ENCODE peak calls at places on chromosomes 13 and 19, in nine cellular contexts. One of them, this sample, is unnamed.

GRCh38 chr13:64293923-64294322 is 2878.3 kb upstream of the PCDH20 start:
- DNase-seq in activated CD4-positive, CD25-positive, alpha-beta regulatory T cell: no peak
- DNase-seq in stimulated activated naive CD4-positive, alpha-beta T cell: no peak
- DNase-seq in GM10248: no peak
- DNase-seq in memory B cell: no peak
- DNase-seq in choroid plexus epithelial cell: peak; percentile 47
- DNase-seq in germinal center: no peak
- DNase-seq in stimulated activated CD8-positive, alpha-beta memory T cell treated with anti-CD3 and anti-CD28 coated beads, Interleukin-15, amount 100 ng/mL, for 4 hours: no peak
- DNase-seq in ELF-1: no peak
- DNase-seq in this sample: no peak

GRCh38 chr19:34732548-34733255 is 1.3 kb upstream of the ZNF181 start:
- DNase-seq in memory B cell: no peak
- DNase-seq in ELF-1: peak; percentile 22
- DNase-seq in activated CD4-positive, CD25-positive, alpha-beta regulatory T cell: no peak
- DNase-seq in GM10248: peak; percentile 35
- DNase-seq in stimulated activated naive CD4-positive, alpha-beta T cell: no peak
- DNase-seq in germinal center: no peak
- DNase-seq in choroid plexus epithelial cell: no peak
- DNase-seq in stimulated activated CD8-positive, alpha-beta memory T cell treated with anti-CD3 and anti-CD28 coated beads, Interleukin-15, amount 100 ng/mL, for 4 hours: no peak
- DNase-seq in this sample: peak; percentile 23

GRCh38 chr19:53813996-53814395 is 10.1 kb downstream of the NLRP12 start:
- DNase-seq in memory B cell: no peak
- DNase-seq in choroid plexus epithelial cell: no peak
- DNase-seq in stimulated activated CD8-positive, alpha-beta memory T cell treated with anti-CD3 and anti-CD28 coated beads, Interleukin-15, amount 100 ng/mL, for 4 hours: no peak
- DNase-seq in germinal center: no peak
- DNase-seq in stimulated activated naive CD4-positive, alpha-beta T cell: no peak
- DNase-seq in ELF-1: no peak
- DNase-seq in GM10248: no peak
- DNase-seq in activated CD4-positive, CD25-positive, alpha-beta regulatory T cell: no peak
- DNase-seq in this sample: no peak

GRCh38 chr13:81929988-81930387 is 1589.1 kb upstream of the SPRY2 start:
- DNase-seq in stimulated activated naive CD4-positive, alpha-beta T cell: no peak
- DNase-seq in ELF-1: peak; percentile 20
- DNase-seq in memory B cell: no peak
- DNase-seq in GM10248: no peak
- DNase-seq in germinal center: no peak
- DNase-seq in choroid plexus epithelial cell: peak; percentile 71
- DNase-seq in stimulated activated CD8-positive, alpha-beta memory T cell treated with anti-CD3 and anti-CD28 coated beads, Interleukin-15, amount 100 ng/mL, for 4 hours: no peak
- DNase-seq in activated CD4-positive, CD25-positive, alpha-beta regulatory T cell: no peak
- DNase-seq in this sample: no peak

GRCh38 chr19:7917292-7918061 is 2.7 kb upstream of the SNAPC2 start:
- DNase-seq in choroid plexus epithelial cell: peak; percentile 62
- DNase-seq in activated CD4-positive, CD25-positive, alpha-beta regulatory T cell: peak; percentile 36
- DNase-seq in memory B cell: peak; percentile 69
- DNase-seq in GM10248: peak; percentile 58
- DNase-seq in ELF-1: peak; percentile 66
- DNase-seq in stimulated activated naive CD4-positive, alpha-beta T cell: peak; percentile 42
- DNase-seq in stimulated activated CD8-positive, alpha-beta memory T cell treated with anti-CD3 and anti-CD28 coated beads, Interleukin-15, amount 100 ng/mL, for 4 hours: no peak
- DNase-seq in germinal center: peak; percentile 55
- DNase-seq in this sample: no peak

GRCh38 chr13:21747456-21747855 is 76.6 kb downstream of the FGF9 start:
- DNase-seq in memory B cell: no peak
- DNase-seq in GM10248: no peak
- DNase-seq in ELF-1: peak; percentile 8
- DNase-seq in germinal center: no peak
- DNase-seq in stimulated activated naive CD4-positive, alpha-beta T cell: no peak
- DNase-seq in activated CD4-positive, CD25-positive, alpha-beta regulatory T cell: no peak
- DNase-seq in choroid plexus epithelial cell: no peak
- DNase-seq in stimulated activated CD8-positive, alpha-beta memory T cell treated with anti-CD3 and anti-CD28 coated beads, Interleukin-15, amount 100 ng/mL, for 4 hours: no peak
- DNase-seq in this sample: no peak

GRCh38 chr19:35860818-35861639 is 4.3 kb downstream of the KIRREL2 start:
- DNase-seq in memory B cell: no peak
- DNase-seq in GM10248: no peak
- DNase-seq in choroid plexus epithelial cell: no peak
- DNase-seq in activated CD4-positive, CD25-positive, alpha-beta regulatory T cell: no peak
- DNase-seq in stimulated activated naive CD4-positive, alpha-beta T cell: no peak
- DNase-seq in germinal center: no peak
- DNase-seq in stimulated activated CD8-positive, alpha-beta memory T cell treated with anti-CD3 and anti-CD28 coated beads, Interleukin-15, amount 100 ng/mL, for 4 hours: no peak
- DNase-seq in ELF-1: peak; percentile 96
- DNase-seq in this sample: no peak

GRCh38 chr19:5805465-5806132 is 732 bp downstream of the NRTN start:
- DNase-seq in choroid plexus epithelial cell: peak; percentile 55
- DNase-seq in GM10248: peak; percentile 74
- DNase-seq in ELF-1: peak; percentile 89
- DNase-seq in stimulated activated CD8-positive, alpha-beta memory T cell treated with anti-CD3 and anti-CD28 coated beads, Interleukin-15, amount 100 ng/mL, for 4 hours: no peak
- DNase-seq in germinal center: peak; percentile 75
- DNase-seq in activated CD4-positive, CD25-positive, alpha-beta regulatory T cell: peak; percentile 39
- DNase-seq in stimulated activated naive CD4-positive, alpha-beta T cell: peak; percentile 45
- DNase-seq in memory B cell: peak; percentile 58
- DNase-seq in this sample: peak; percentile 77

GRCh38 chr13:99434258-99434788 is 66.9 kb upstream of the TM9SF2 start:
- DNase-seq in memory B cell: peak; percentile 43
- DNase-seq in germinal center: no peak
- DNase-seq in stimulated activated naive CD4-positive, alpha-beta T cell: peak; percentile 77
- DNase-seq in stimulated activated CD8-positive, alpha-beta memory T cell treated with anti-CD3 and anti-CD28 coated beads, Interleukin-15, amount 100 ng/mL, for 4 hours: peak; percentile 60
- DNase-seq in GM10248: no peak
- DNase-seq in choroid plexus epithelial cell: no peak
- DNase-seq in ELF-1: peak; percentile 53
- DNase-seq in activated CD4-positive, CD25-positive, alpha-beta regulatory T cell: peak; percentile 75
- DNase-seq in this sample: no peak

GRCh38 chr19:1266818-1267440 is 2.2 kb upstream of the CIRBP start:
- DNase-seq in GM10248: no peak
- DNase-seq in stimulated activated CD8-positive, alpha-beta memory T cell treated with anti-CD3 and anti-CD28 coated beads, Interleukin-15, amount 100 ng/mL, for 4 hours: no peak
- DNase-seq in germinal center: no peak
- DNase-seq in ELF-1: peak; percentile 83
- DNase-seq in memory B cell: peak; percentile 96
- DNase-seq in stimulated activated naive CD4-positive, alpha-beta T cell: peak; percentile 64
- DNase-seq in activated CD4-positive, CD25-positive, alpha-beta regulatory T cell: peak; percentile 54
- DNase-seq in choroid plexus epithelial cell: peak; percentile 54
- DNase-seq in this sample: peak; percentile 77

GRCh38 chr19:40006273-40006691 is 9.4 kb downstream of the ZNF546 start:
- DNase-seq in GM10248: no peak
- DNase-seq in choroid plexus epithelial cell: peak; percentile 88
- DNase-seq in stimulated activated CD8-positive, alpha-beta memory T cell treated with anti-CD3 and anti-CD28 coated beads, Interleukin-15, amount 100 ng/mL, for 4 hours: no peak
- DNase-seq in germinal center: no peak
- DNase-seq in stimulated activated naive CD4-positive, alpha-beta T cell: no peak
- DNase-seq in activated CD4-positive, CD25-positive, alpha-beta regulatory T cell: no peak
- DNase-seq in ELF-1: no peak
- DNase-seq in memory B cell: no peak
- DNase-seq in this sample: no peak

GRCh38 chr13:87810391-87810801 is 139.2 kb downstream of the SLITRK5 start:
- DNase-seq in memory B cell: no peak
- DNase-seq in activated CD4-positive, CD25-positive, alpha-beta regulatory T cell: no peak
- DNase-seq in choroid plexus epithelial cell: no peak
- DNase-seq in GM10248: no peak
- DNase-seq in germinal center: no peak
- DNase-seq in stimulated activated CD8-positive, alpha-beta memory T cell treated with anti-CD3 and anti-CD28 coated beads, Interleukin-15, amount 100 ng/mL, for 4 hours: no peak
- DNase-seq in stimulated activated naive CD4-positive, alpha-beta T cell: no peak
- DNase-seq in ELF-1: peak; percentile 56
- DNase-seq in this sample: no peak

GRCh38 chr13:113106053-113106452 is 462 bp downstream of the F7 start:
- DNase-seq in ELF-1: no peak
- DNase-seq in stimulated activated CD8-positive, alpha-beta memory T cell treated with anti-CD3 and anti-CD28 coated beads, Interleukin-15, amount 100 ng/mL, for 4 hours: no peak
- DNase-seq in GM10248: no peak
- DNase-seq in activated CD4-positive, CD25-positive, alpha-beta regulatory T cell: no peak
- DNase-seq in germinal center: no peak
- DNase-seq in stimulated activated naive CD4-positive, alpha-beta T cell: no peak
- DNase-seq in memory B cell: no peak
- DNase-seq in choroid plexus epithelial cell: no peak
- DNase-seq in this sample: no peak

GRCh38 chr19:46515879-46516350 is 20.2 kb upstream of the PNMA8B start:
- DNase-seq in stimulated activated naive CD4-positive, alpha-beta T cell: no peak
- DNase-seq in memory B cell: no peak
- DNase-seq in germinal center: peak; percentile 62
- DNase-seq in activated CD4-positive, CD25-positive, alpha-beta regulatory T cell: peak; percentile 17
- DNase-seq in ELF-1: no peak
- DNase-seq in stimulated activated CD8-positive, alpha-beta memory T cell treated with anti-CD3 and anti-CD28 coated beads, Interleukin-15, amount 100 ng/mL, for 4 hours: no peak
- DNase-seq in choroid plexus epithelial cell: peak; percentile 67
- DNase-seq in GM10248: peak; percentile 61
- DNase-seq in this sample: no peak

GRCh38 chr13:108313382-108313781 is 43.9 kb downstream of the TNFSF13B start:
- DNase-seq in ELF-1: no peak
- DNase-seq in memory B cell: no peak
- DNase-seq in choroid plexus epithelial cell: no peak
- DNase-seq in activated CD4-positive, CD25-positive, alpha-beta regulatory T cell: no peak
- DNase-seq in stimulated activated naive CD4-positive, alpha-beta T cell: no peak
- DNase-seq in germinal center: no peak
- DNase-seq in GM10248: no peak
- DNase-seq in stimulated activated CD8-positive, alpha-beta memory T cell treated with anti-CD3 and anti-CD28 coated beads, Interleukin-15, amount 100 ng/mL, for 4 hours: no peak
- DNase-seq in this sample: no peak

GRCh38 chr19:17466487-17466850 is 3.9 kb upstream of the SLC27A1 start:
- DNase-seq in choroid plexus epithelial cell: no peak
- DNase-seq in stimulated activated CD8-positive, alpha-beta memory T cell treated with anti-CD3 and anti-CD28 coated beads, Interleukin-15, amount 100 ng/mL, for 4 hours: no peak
- DNase-seq in ELF-1: no peak
- DNase-seq in activated CD4-positive, CD25-positive, alpha-beta regulatory T cell: no peak
- DNase-seq in memory B cell: no peak
- DNase-seq in GM10248: no peak
- DNase-seq in stimulated activated naive CD4-positive, alpha-beta T cell: no peak
- DNase-seq in germinal center: no peak
- DNase-seq in this sample: no peak

GRCh38 chr13:102877285-102877684 is 31.5 kb downstream of the ERCC5 start:
- DNase-seq in activated CD4-positive, CD25-positive, alpha-beta regulatory T cell: no peak
- DNase-seq in choroid plexus epithelial cell: peak; percentile 88
- DNase-seq in memory B cell: no peak
- DNase-seq in GM10248: no peak
- DNase-seq in stimulated activated naive CD4-positive, alpha-beta T cell: no peak
- DNase-seq in ELF-1: no peak
- DNase-seq in stimulated activated CD8-positive, alpha-beta memory T cell treated with anti-CD3 and anti-CD28 coated beads, Interleukin-15, amount 100 ng/mL, for 4 hours: no peak
- DNase-seq in germinal center: no peak
- DNase-seq in this sample: no peak

GRCh38 chr19:39797083-39797482 is 18.4 kb downstream of the LEUTX start:
- DNase-seq in memory B cell: no peak
- DNase-seq in activated CD4-positive, CD25-positive, alpha-beta regulatory T cell: no peak
- DNase-seq in stimulated activated naive CD4-positive, alpha-beta T cell: no peak
- DNase-seq in ELF-1: no peak
- DNase-seq in GM10248: no peak
- DNase-seq in stimulated activated CD8-positive, alpha-beta memory T cell treated with anti-CD3 and anti-CD28 coated beads, Interleukin-15, amount 100 ng/mL, for 4 hours: no peak
- DNase-seq in choroid plexus epithelial cell: no peak
- DNase-seq in germinal center: no peak
- DNase-seq in this sample: no peak

GRCh38 chr19:49862411-49863253 is 4.7 kb downstream of the PNKP start:
- DNase-seq in GM10248: no peak
- DNase-seq in stimulated activated naive CD4-positive, alpha-beta T cell: no peak
- DNase-seq in stimulated activated CD8-positive, alpha-beta memory T cell treated with anti-CD3 and anti-CD28 coated beads, Interleukin-15, amount 100 ng/mL, for 4 hours: no peak
- DNase-seq in germinal center: no peak
- DNase-seq in memory B cell: no peak
- DNase-seq in ELF-1: peak; percentile 64
- DNase-seq in choroid plexus epithelial cell: no peak
- DNase-seq in activated CD4-positive, CD25-positive, alpha-beta regulatory T cell: no peak
- DNase-seq in this sample: peak; percentile 33

GRCh38 chr13:78562237-78562889 is 41.0 kb downstream of the POU4F1 start:
- DNase-seq in stimulated activated CD8-positive, alpha-beta memory T cell treated with anti-CD3 and anti-CD28 coated beads, Interleukin-15, amount 100 ng/mL, for 4 hours: no peak
- DNase-seq in stimulated activated naive CD4-positive, alpha-beta T cell: no peak
- DNase-seq in GM10248: no peak
- DNase-seq in ELF-1: no peak
- DNase-seq in choroid plexus epithelial cell: no peak
- DNase-seq in germinal center: peak; percentile 31
- DNase-seq in memory B cell: no peak
- DNase-seq in activated CD4-positive, CD25-positive, alpha-beta regulatory T cell: no peak
- DNase-seq in this sample: no peak

GRCh38 chr19:4807188-4807587 is 15.7 kb downstream of the FEM1A start:
- DNase-seq in ELF-1: no peak
- DNase-seq in germinal center: peak; percentile 28
- DNase-seq in stimulated activated naive CD4-positive, alpha-beta T cell: no peak
- DNase-seq in memory B cell: no peak
- DNase-seq in activated CD4-positive, CD25-positive, alpha-beta regulatory T cell: no peak
- DNase-seq in stimulated activated CD8-positive, alpha-beta memory T cell treated with anti-CD3 and anti-CD28 coated beads, Interleukin-15, amount 100 ng/mL, for 4 hours: no peak
- DNase-seq in GM10248: no peak
- DNase-seq in choroid plexus epithelial cell: no peak
- DNase-seq in this sample: peak; percentile 48

GRCh38 chr19:7904074-7905020 is 670 bp downstream of the MAP2K7 start:
- DNase-seq in stimulated activated naive CD4-positive, alpha-beta T cell: no peak
- DNase-seq in stimulated activated CD8-positive, alpha-beta memory T cell treated with anti-CD3 and anti-CD28 coated beads, Interleukin-15, amount 100 ng/mL, for 4 hours: no peak
- DNase-seq in GM10248: peak; percentile 81
- DNase-seq in ELF-1: peak; percentile 44
- DNase-seq in germinal center: peak; percentile 76
- DNase-seq in activated CD4-positive, CD25-positive, alpha-beta regulatory T cell: peak; percentile 76
- DNase-seq in choroid plexus epithelial cell: no peak
- DNase-seq in memory B cell: peak; percentile 82
- DNase-seq in this sample: peak; percentile 64

GRCh38 chr13:113187263-113187669 is 21.2 kb downstream of the PCID2 start:
- DNase-seq in choroid plexus epithelial cell: peak; percentile 99
- DNase-seq in stimulated activated naive CD4-positive, alpha-beta T cell: no peak
- DNase-seq in germinal center: no peak
- DNase-seq in memory B cell: no peak
- DNase-seq in ELF-1: peak; percentile 63
- DNase-seq in stimulated activated CD8-positive, alpha-beta memory T cell treated with anti-CD3 and anti-CD28 coated beads, Interleukin-15, amount 100 ng/mL, for 4 hours: no peak
- DNase-seq in GM10248: no peak
- DNase-seq in activated CD4-positive, CD25-positive, alpha-beta regulatory T cell: no peak
- DNase-seq in this sample: peak; percentile 93

GRCh38 chr13:33937373-33938087 is 119.6 kb downstream of the RFC3 start:
- DNase-seq in ELF-1: peak; percentile 45
- DNase-seq in stimulated activated CD8-positive, alpha-beta memory T cell treated with anti-CD3 and anti-CD28 coated beads, Interleukin-15, amount 100 ng/mL, for 4 hours: no peak
- DNase-seq in memory B cell: no peak
- DNase-seq in activated CD4-positive, CD25-positive, alpha-beta regulatory T cell: no peak
- DNase-seq in germinal center: no peak
- DNase-seq in GM10248: no peak
- DNase-seq in choroid plexus epithelial cell: no peak
- DNase-seq in stimulated activated naive CD4-positive, alpha-beta T cell: no peak
- DNase-seq in this sample: no peak

GRCh38 chr19:48624791-48625723 is 5.8 kb downstream of the SPHK2 start:
- DNase-seq in GM10248: no peak
- DNase-seq in stimulated activated naive CD4-positive, alpha-beta T cell: no peak
- DNase-seq in germinal center: no peak
- DNase-seq in choroid plexus epithelial cell: no peak
- DNase-seq in ELF-1: no peak
- DNase-seq in stimulated activated CD8-positive, alpha-beta memory T cell treated with anti-CD3 and anti-CD28 coated beads, Interleukin-15, amount 100 ng/mL, for 4 hours: no peak
- DNase-seq in activated CD4-positive, CD25-positive, alpha-beta regulatory T cell: no peak
- DNase-seq in memory B cell: peak; percentile 20
- DNase-seq in this sample: no peak

GRCh38 chr19:12064266-12065099 is at the start of gene ZNF844:
- DNase-seq in ELF-1: peak; percentile 86
- DNase-seq in memory B cell: peak; percentile 83
- DNase-seq in GM10248: peak; percentile 93
- DNase-seq in choroid plexus epithelial cell: peak; percentile 93
- DNase-seq in activated CD4-positive, CD25-positive, alpha-beta regulatory T cell: peak; percentile 53
- DNase-seq in stimulated activated naive CD4-positive, alpha-beta T cell: peak; percentile 41
- DNase-seq in stimulated activated CD8-positive, alpha-beta memory T cell treated with anti-CD3 and anti-CD28 coated beads, Interleukin-15, amount 100 ng/mL, for 4 hours: peak; percentile 38
- DNase-seq in germinal center: peak; percentile 95
- DNase-seq in this sample: peak; percentile 98

GRCh38 chr13:50484472-50485113 is 358.9 kb downstream of the DLEU7 start:
- DNase-seq in ELF-1: no peak
- DNase-seq in GM10248: no peak
- DNase-seq in choroid plexus epithelial cell: no peak
- DNase-seq in stimulated activated CD8-positive, alpha-beta memory T cell treated with anti-CD3 and anti-CD28 coated beads, Interleukin-15, amount 100 ng/mL, for 4 hours: no peak
- DNase-seq in germinal center: no peak
- DNase-seq in stimulated activated naive CD4-positive, alpha-beta T cell: no peak
- DNase-seq in memory B cell: no peak
- DNase-seq in activated CD4-positive, CD25-positive, alpha-beta regulatory T cell: no peak
- DNase-seq in this sample: no peak

This sample was measured in left cardiac atrium.